ENCODE peak calls at places on chromosome 20, in seven cellular contexts. F is NT2/D1, J is endodermal cell, Z is K562, L is pancreas, K is body of pancreas, R is tibial artery. V is an unnamed sample.

GRCh38 chr20:36004045-36004444 is 35.7 kb downstream of the CNBD2 start:
- DNase-seq in F (no peak), L (no peak), R (no peak), J (no peak), K (no peak), Z (no peak), V (no peak)

GRCh38 chr20:44849712-44850111 is 35.8 kb upstream of the YWHAB start:
- DNase-seq in L (no peak), F (no peak), R (no peak), K (no peak), J (no peak), Z (no peak), V (no peak)

GRCh38 chr20:5569021-5569420 is 181.2 kb upstream of the SHLD1 start:
- DNase-seq in L (no peak), K (peak; percentile 24), F (no peak), R (no peak), Z (peak; percentile 8), J (no peak), V (peak; percentile 72)

GRCh38 chr20:10171864-10172751 is 46.5 kb upstream of the SNAP25 start:
- DNase-seq in J (peak; percentile 88), Z (no peak), F (no peak), L (peak; percentile 51), K (peak; percentile 46), R (peak; percentile 73), V (peak; percentile 27)

GRCh38 chr20:49724637-49725606 is 11.2 kb upstream of the B4GALT5 start:
- DNase-seq in L (peak; percentile 36), K (peak; percentile 35), F (no peak), Z (peak; percentile 60), R (peak; percentile 67), J (no peak), V (no peak)

GRCh38 chr20:38418509-38419204 is 16.5 kb downstream of the SNHG17 start:
- DNase-seq in R (no peak), Z (no peak), K (no peak), J (no peak), L (no peak), F (no peak), V (no peak)

GRCh38 chr20:39829255-39829654 is 859.8 kb downstream of the MAFB start:
- DNase-seq in F (peak; percentile 27), J (peak; percentile 79), K (no peak), Z (no peak), L (no peak), R (no peak), V (no peak)

GRCh38 chr20:62401331-62401779 is 5.7 kb downstream of the CABLES2 start:
- DNase-seq in Z (no peak), J (peak; percentile 93), R (no peak), K (no peak), F (no peak), L (no peak), V (no peak)

GRCh38 chr20:13857304-13857703 is 72.5 kb downstream of the NDUFAF5 start:
- DNase-seq in F (no peak), K (no peak), Z (no peak), L (peak; percentile 26), R (no peak), J (no peak), V (no peak)

GRCh38 chr20:4083103-4083864 is 67.9 kb upstream of the RNF24 start:
- DNase-seq in L (no peak), J (peak; percentile 75), R (no peak), Z (no peak), F (no peak), K (no peak), V (no peak)

GRCh38 chr20:41509316-41509715 is 108.9 kb downstream of the CHD6 start:
- DNase-seq in Z (no peak), F (no peak), J (no peak), L (no peak), R (no peak), K (no peak), V (peak; percentile 49)

GRCh38 chr20:25251019-25251418 is 3.1 kb downstream of the PYGB start:
- DNase-seq in F (no peak), K (no peak), Z (no peak), J (peak; percentile 19), R (no peak), L (no peak), V (no peak)

GRCh38 chr20:25249198-25249931 is 1.5 kb downstream of the PYGB start:
- DNase-seq in J (no peak), K (no peak), L (no peak), Z (no peak), F (no peak), R (peak; percentile 78), V (no peak)

GRCh38 chr20:25251558-25251957 is 3.7 kb downstream of the PYGB start:
- DNase-seq in Z (no peak), F (no peak), R (peak; percentile 56), L (no peak), J (peak; percentile 38), K (no peak), V (no peak)

GRCh38 chr20:25252226-25252625 is 4.3 kb downstream of the PYGB start:
- DNase-seq in R (peak; percentile 57), J (peak; percentile 26), L (no peak), K (no peak), F (no peak), Z (no peak), V (peak; percentile 44)

GRCh38 chr20:25250508-25250907 is 2.6 kb downstream of the PYGB start:
- DNase-seq in K (no peak), L (no peak), Z (no peak), J (peak; percentile 17), F (no peak), R (peak; percentile 48), V (no peak)
- H3K4me1 ChIP-seq in K (peaks cover 48% of the 10 kb centered on the region), L (peaks cover 6% of the 10 kb centered on the region), Z (peaks cover 21% of the 10 kb centered on the region), J (peaks cover 2% of the 10 kb centered on the region), F (peaks cover 3% of the 10 kb centered on the region), R (peaks cover 49% of the 10 kb centered on the region), V (peaks cover 3% of the 10 kb centered on the region)

DNA sequence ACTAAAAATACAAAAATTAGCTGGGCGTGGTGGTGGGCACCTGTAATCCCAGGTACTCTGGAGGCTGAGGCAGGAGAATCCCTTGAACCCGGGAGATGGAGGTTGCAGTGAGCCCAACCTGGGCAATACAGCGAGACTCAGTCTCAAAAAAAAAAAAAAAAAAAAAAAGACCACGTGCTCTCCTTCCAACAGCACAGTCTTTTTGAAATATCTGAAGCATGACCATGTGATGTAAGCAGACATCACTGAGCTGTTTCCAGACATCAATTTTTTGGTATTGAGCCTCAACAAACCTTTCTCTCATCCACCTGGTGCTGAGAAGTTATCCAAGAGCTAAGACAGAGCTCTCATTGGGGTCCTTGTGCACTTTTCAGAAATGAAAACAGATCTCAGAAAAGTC is 249.2 kb downstream of the FOXA2 start:
- DNase-seq in J (no peak), L (no peak), F (no peak), Z (no peak), R (no peak), K (no peak), V (no peak)
- H3K4me1 ChIP-seq in J (no peaks in the 10 kb centered on the region), L (no peaks in the 10 kb centered on the region), F (no peaks in the 10 kb centered on the region), Z (no peaks in the 10 kb centered on the region), R (no peaks in the 10 kb centered on the region), K (no peaks in the 10 kb centered on the region), V (no peaks in the 10 kb centered on the region)

GRCh38 chr20:34570859-34571306 is 12.4 kb downstream of the MAP1LC3A start:
- DNase-seq in Z (peak; percentile 51), R (peak; percentile 37), K (no peak), J (peak; percentile 44), F (no peak), L (no peak), V (no peak)
- H3K4me1 ChIP-seq in Z (no peaks in the 10 kb centered on the region), R (no peaks in the 10 kb centered on the region), K (no peaks in the 10 kb centered on the region), J (no peaks in the 10 kb centered on the region), F (peaks cover 14% of the 10 kb centered on the region), L (no peaks in the 10 kb centered on the region), V (no peaks in the 10 kb centered on the region)

DNA sequence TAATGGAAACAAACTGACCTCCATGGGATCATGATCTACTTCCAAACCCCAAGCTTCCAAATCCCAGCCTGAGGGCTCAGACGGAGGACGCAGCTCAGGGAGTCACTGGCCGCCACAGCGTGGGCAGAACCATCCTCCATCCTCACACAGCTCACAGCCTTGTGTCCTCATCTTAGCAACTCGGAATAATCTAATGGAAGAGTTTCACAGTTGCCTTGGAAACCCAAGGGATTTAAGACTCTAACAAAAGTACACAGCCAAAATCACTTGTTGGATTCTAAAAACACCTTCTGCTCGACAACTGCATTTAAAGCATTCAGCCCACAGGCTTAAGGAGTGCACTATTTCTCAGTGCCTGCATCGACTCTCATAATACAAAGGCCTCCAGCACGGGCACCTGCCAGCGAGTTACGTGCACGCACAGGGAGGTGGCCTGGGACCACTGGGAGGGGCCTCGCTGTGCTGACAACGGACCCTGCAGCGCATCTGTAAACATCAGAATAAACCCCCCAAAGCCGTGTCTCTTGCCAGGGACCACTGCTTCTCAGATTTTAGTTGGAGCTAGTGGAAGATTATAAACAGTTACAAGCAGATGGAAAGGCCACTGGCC is 45.3 kb downstream of the ZBTB46 start:
- DNase-seq in J (no peak), F (no peak), L (no peak), Z (no peak), K (no peak), R (no peak), V (no peak)
- H3K4me1 ChIP-seq in J (no peaks in the 10 kb centered on the region), F (peaks cover 9% of the 10 kb centered on the region), L (no peaks in the 10 kb centered on the region), Z (peaks cover 36% of the 10 kb centered on the region), K (no peaks in the 10 kb centered on the region), R (no peaks in the 10 kb centered on the region), V (no peaks in the 10 kb centered on the region)

GRCh38 chr20:59718681-59719080 is 114.3 kb downstream of the PHACTR3 start:
- DNase-seq in L (no peak), R (no peak), Z (no peak), F (no peak), K (no peak), J (no peak), V (no peak)

GRCh38 chr20:59721386-59721785 is 117.0 kb downstream of the PHACTR3 start:
- DNase-seq in L (no peak), K (no peak), R (peak; percentile 27), J (no peak), F (no peak), Z (no peak), V (no peak)

GRCh38 chr20:59720013-59720412 is 115.7 kb downstream of the PHACTR3 start:
- DNase-seq in R (no peak), K (no peak), Z (no peak), L (no peak), F (no peak), J (no peak), V (no peak)

GRCh38 chr20:59723108-59723500 is 118.8 kb downstream of the PHACTR3 start:
- DNase-seq in Z (no peak), L (no peak), F (no peak), J (no peak), R (peak; percentile 33), K (no peak), V (no peak)

GRCh38 chr20:59718071-59718470 is 113.7 kb downstream of the PHACTR3 start:
- DNase-seq in Z (no peak), F (no peak), J (no peak), L (no peak), R (no peak), K (no peak), V (no peak)
- H3K4me1 ChIP-seq in Z (no peaks in the 10 kb centered on the region), F (no peaks in the 10 kb centered on the region), J (no peaks in the 10 kb centered on the region), L (no peaks in the 10 kb centered on the region), R (no peaks in the 10 kb centered on the region), K (no peaks in the 10 kb centered on the region), V (no peaks in the 10 kb centered on the region)

GRCh38 chr20:19940945-19941590 is 76.1 kb upstream of the NAA20 start:
- DNase-seq in J (no peak), K (no peak), Z (no peak), F (no peak), R (no peak), L (no peak), V (no peak)
- H3K4me1 ChIP-seq in J (peaks cover 5% of the 10 kb centered on the region), K (peaks cover 38% of the 10 kb centered on the region), Z (no peaks in the 10 kb centered on the region), F (no peaks in the 10 kb centered on the region), R (peaks cover 20% of the 10 kb centered on the region), L (peaks cover 35% of the 10 kb centered on the region), V (peaks cover 15% of the 10 kb centered on the region)

V was measured in small intestine.